ENCODE peak calls at places on chromosome 16, in ten cellular contexts. One of them, this sample, is unnamed.

GRCh38 chr16:24685539-24686432 is 43.7 kb upstream of the TNRC6A start:
- DNase-seq in A549: peak
- DNase-seq in tibial nerve: peak
- DNase-seq in K562: peak
- DNase-seq in esophagus muscularis mucosa: no peak
- DNase-seq in SK-N-SH: peak
- DNase-seq in upper lobe of left lung: no peak
- DNase-seq in stomach: peak
- DNase-seq in sigmoid colon: peak
- DNase-seq in transverse colon: peak
- DNase-seq in this sample: peak

GRCh38 chr16:57920891-57921240 is 50.1 kb downstream of the CNGB1 start:
- DNase-seq in A549: no peak
- DNase-seq in tibial nerve: no peak
- DNase-seq in K562: no peak
- DNase-seq in esophagus muscularis mucosa: no peak
- DNase-seq in SK-N-SH: no peak
- DNase-seq in upper lobe of left lung: no peak
- DNase-seq in stomach: no peak
- DNase-seq in sigmoid colon: no peak
- DNase-seq in transverse colon: no peak
- DNase-seq in this sample: no peak

GRCh38 chr16:28974007-28974436 is 556 bp upstream of the SPNS1 start:
- DNase-seq in A549: peak
- DNase-seq in tibial nerve: no peak
- DNase-seq in K562: peak
- DNase-seq in esophagus muscularis mucosa: no peak
- DNase-seq in SK-N-SH: peak
- DNase-seq in upper lobe of left lung: no peak
- DNase-seq in stomach: peak
- DNase-seq in sigmoid colon: no peak
- DNase-seq in transverse colon: peak
- DNase-seq in this sample: peak

GRCh38 chr16:2514333-2515179 is 804 bp downstream of the ATP6V0C start:
- DNase-seq in A549: no peak
- DNase-seq in tibial nerve: no peak
- DNase-seq in K562: peak
- DNase-seq in esophagus muscularis mucosa: no peak
- DNase-seq in SK-N-SH: no peak
- DNase-seq in upper lobe of left lung: peak
- DNase-seq in stomach: peak
- DNase-seq in sigmoid colon: peak
- DNase-seq in transverse colon: no peak
- DNase-seq in this sample: peak

GRCh38 chr16:30488764-30489595 is 16.4 kb downstream of the ITGAL start:
- DNase-seq in A549: no peak
- DNase-seq in tibial nerve: no peak
- DNase-seq in K562: peak
- DNase-seq in esophagus muscularis mucosa: no peak
- DNase-seq in SK-N-SH: no peak
- DNase-seq in upper lobe of left lung: peak
- DNase-seq in stomach: no peak
- DNase-seq in sigmoid colon: no peak
- DNase-seq in transverse colon: no peak
- DNase-seq in this sample: no peak

GRCh38 chr16:29770250-29770929 is 7.7 kb upstream of the ZG16 start:
- DNase-seq in A549: no peak
- DNase-seq in tibial nerve: no peak
- DNase-seq in K562: no peak
- DNase-seq in esophagus muscularis mucosa: no peak
- DNase-seq in SK-N-SH: no peak
- DNase-seq in upper lobe of left lung: no peak
- DNase-seq in stomach: no peak
- DNase-seq in sigmoid colon: no peak
- DNase-seq in transverse colon: no peak
- DNase-seq in this sample: no peak

GRCh38 chr16:180921-181667 is 835 bp downstream of the HBQ1 start:
- DNase-seq in A549: peak
- DNase-seq in tibial nerve: peak
- DNase-seq in K562: peak
- DNase-seq in esophagus muscularis mucosa: no peak
- DNase-seq in SK-N-SH: peak
- DNase-seq in upper lobe of left lung: peak
- DNase-seq in stomach: peak
- DNase-seq in sigmoid colon: peak
- DNase-seq in transverse colon: peak
- DNase-seq in this sample: peak

GRCh38 chr16:10504404-10504885 is 76.0 kb downstream of the EMP2 start:
- DNase-seq in A549: no peak
- DNase-seq in tibial nerve: no peak
- DNase-seq in K562: no peak
- DNase-seq in esophagus muscularis mucosa: no peak
- DNase-seq in SK-N-SH: no peak
- DNase-seq in upper lobe of left lung: no peak
- DNase-seq in stomach: no peak
- DNase-seq in sigmoid colon: no peak
- DNase-seq in transverse colon: no peak
- DNase-seq in this sample: no peak

GRCh38 chr16:63876096-63876495 is 1245.8 kb downstream of the CDH11 start:
- DNase-seq in A549: no peak
- DNase-seq in tibial nerve: no peak
- DNase-seq in K562: no peak
- DNase-seq in esophagus muscularis mucosa: no peak
- DNase-seq in SK-N-SH: no peak
- DNase-seq in upper lobe of left lung: no peak
- DNase-seq in stomach: no peak
- DNase-seq in sigmoid colon: no peak
- DNase-seq in transverse colon: no peak
- DNase-seq in this sample: no peak

GRCh38 chr16:1089822-1090619 is 6.0 kb downstream of the C1QTNF8 start:
- DNase-seq in A549: peak
- DNase-seq in tibial nerve: no peak
- DNase-seq in K562: peak
- DNase-seq in esophagus muscularis mucosa: no peak
- DNase-seq in SK-N-SH: no peak
- DNase-seq in upper lobe of left lung: no peak
- DNase-seq in stomach: peak
- DNase-seq in sigmoid colon: no peak
- DNase-seq in transverse colon: peak
- DNase-seq in this sample: peak

GRCh38 chr16:3670711-3671110 is 16.2 kb downstream of the DNASE1 start:
- DNase-seq in A549: no peak
- DNase-seq in tibial nerve: no peak
- DNase-seq in K562: no peak
- DNase-seq in esophagus muscularis mucosa: no peak
- DNase-seq in SK-N-SH: no peak
- DNase-seq in upper lobe of left lung: no peak
- DNase-seq in stomach: no peak
- DNase-seq in sigmoid colon: no peak
- DNase-seq in transverse colon: no peak
- DNase-seq in this sample: no peak

GRCh38 chr16:1395444-1396074 is 18.9 kb downstream of the UNKL start:
- DNase-seq in A549: no peak
- DNase-seq in tibial nerve: no peak
- DNase-seq in K562: no peak
- DNase-seq in esophagus muscularis mucosa: no peak
- DNase-seq in SK-N-SH: no peak
- DNase-seq in upper lobe of left lung: no peak
- DNase-seq in stomach: no peak
- DNase-seq in sigmoid colon: no peak
- DNase-seq in transverse colon: no peak
- DNase-seq in this sample: no peak

GRCh38 chr16:11560701-11561439 is 25.8 kb downstream of the LITAF start:
- DNase-seq in A549: no peak
- DNase-seq in tibial nerve: peak
- DNase-seq in K562: no peak
- DNase-seq in esophagus muscularis mucosa: no peak
- DNase-seq in SK-N-SH: peak
- DNase-seq in upper lobe of left lung: no peak
- DNase-seq in stomach: no peak
- DNase-seq in sigmoid colon: no peak
- DNase-seq in transverse colon: peak
- DNase-seq in this sample: peak

GRCh38 chr16:30032083-30032819 is 1.2 kb upstream of the TLCD3B start:
- DNase-seq in A549: no peak
- DNase-seq in tibial nerve: no peak
- DNase-seq in K562: peak
- DNase-seq in esophagus muscularis mucosa: no peak
- DNase-seq in SK-N-SH: peak
- DNase-seq in upper lobe of left lung: no peak
- DNase-seq in stomach: peak
- DNase-seq in sigmoid colon: no peak
- DNase-seq in transverse colon: peak
- DNase-seq in this sample: no peak

GRCh38 chr16:17205279-17206139 is 265.3 kb downstream of the XYLT1 start:
- DNase-seq in A549: no peak
- DNase-seq in tibial nerve: no peak
- DNase-seq in K562: no peak
- DNase-seq in esophagus muscularis mucosa: no peak
- DNase-seq in SK-N-SH: no peak
- DNase-seq in upper lobe of left lung: no peak
- DNase-seq in stomach: peak
- DNase-seq in sigmoid colon: no peak
- DNase-seq in transverse colon: no peak
- DNase-seq in this sample: no peak

GRCh38 chr16:69064789-69065313 is 40.6 kb upstream of the HAS3 start:
- DNase-seq in A549: no peak
- DNase-seq in tibial nerve: no peak
- DNase-seq in K562: no peak
- DNase-seq in esophagus muscularis mucosa: no peak
- DNase-seq in SK-N-SH: no peak
- DNase-seq in upper lobe of left lung: no peak
- DNase-seq in stomach: no peak
- DNase-seq in sigmoid colon: peak
- DNase-seq in transverse colon: no peak
- DNase-seq in this sample: no peak
- H3K4me3 ChIP-seq in A549: no peak
- H3K4me3 ChIP-seq in tibial nerve: no peak
- H3K4me3 ChIP-seq in K562: no peak
- H3K4me3 ChIP-seq in esophagus muscularis mucosa: no peak
- H3K4me3 ChIP-seq in SK-N-SH: no peak
- H3K4me3 ChIP-seq in upper lobe of left lung: no peak
- H3K4me3 ChIP-seq in stomach: no peak
- H3K4me3 ChIP-seq in sigmoid colon: no peak
- H3K4me3 ChIP-seq in transverse colon: no peak
- H3K4me3 ChIP-seq in this sample: no peak

DNA sequence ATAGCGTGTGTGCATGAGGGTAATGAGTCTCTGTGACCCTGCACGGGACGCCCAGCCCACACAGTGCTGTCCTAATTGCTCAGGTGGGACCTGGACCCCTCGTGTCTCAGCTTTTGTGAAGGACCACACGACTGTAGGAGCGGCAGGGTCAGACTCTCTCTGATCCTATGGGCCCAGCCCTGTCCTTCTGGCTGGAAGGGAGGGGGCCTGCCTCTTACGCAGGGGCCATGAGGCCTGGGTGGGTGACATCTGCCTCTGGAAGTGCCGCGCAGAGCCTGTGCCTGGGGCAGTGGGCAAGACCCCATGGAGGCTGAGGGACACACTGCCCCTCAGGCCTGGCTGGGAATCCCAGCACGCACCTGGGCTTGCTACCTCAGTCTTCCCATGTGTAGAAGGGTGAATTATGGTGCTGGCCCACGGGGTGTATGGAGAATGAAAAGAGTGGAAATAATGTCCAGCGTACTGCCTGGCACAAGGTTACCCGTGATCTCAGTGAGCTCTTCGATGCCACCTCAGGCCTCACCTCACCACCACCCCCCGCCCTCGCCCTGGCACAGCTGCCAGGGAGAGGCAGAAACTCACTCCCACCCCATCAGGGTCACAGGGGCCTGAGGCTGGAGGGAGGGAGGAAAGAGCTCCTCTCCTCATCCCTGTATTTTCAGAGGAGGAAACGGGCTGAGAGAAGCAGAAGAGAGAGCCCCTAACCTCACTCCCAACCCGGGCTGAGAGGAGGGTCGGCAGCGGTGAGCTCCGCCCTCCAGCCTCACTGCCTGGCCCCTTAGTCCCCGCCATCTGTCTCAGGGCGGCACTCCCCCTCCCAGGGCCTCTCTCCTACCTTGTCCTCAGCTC is 27.1 kb upstream of the DBNDD1 start:
- DNase-seq in A549: no peak
- DNase-seq in tibial nerve: no peak
- DNase-seq in K562: peak
- DNase-seq in esophagus muscularis mucosa: no peak
- DNase-seq in SK-N-SH: peak
- DNase-seq in upper lobe of left lung: no peak
- DNase-seq in stomach: no peak
- DNase-seq in sigmoid colon: no peak
- DNase-seq in transverse colon: no peak
- DNase-seq in this sample: no peak
- TF ChIP-seq EP300 in A549: no peak
- TF ChIP-seq EP300 in tibial nerve: no peak
- TF ChIP-seq EP300 in K562: no peak
- TF ChIP-seq EP300 in esophagus muscularis mucosa: no peak
- TF ChIP-seq EP300 in SK-N-SH: no peak
- TF ChIP-seq EP300 in upper lobe of left lung: no peak
- TF ChIP-seq EP300 in stomach: no peak
- TF ChIP-seq EP300 in sigmoid colon: no peak
- TF ChIP-seq EP300 in transverse colon: no peak
- TF ChIP-seq EP300 in this sample: no peak

DNA sequence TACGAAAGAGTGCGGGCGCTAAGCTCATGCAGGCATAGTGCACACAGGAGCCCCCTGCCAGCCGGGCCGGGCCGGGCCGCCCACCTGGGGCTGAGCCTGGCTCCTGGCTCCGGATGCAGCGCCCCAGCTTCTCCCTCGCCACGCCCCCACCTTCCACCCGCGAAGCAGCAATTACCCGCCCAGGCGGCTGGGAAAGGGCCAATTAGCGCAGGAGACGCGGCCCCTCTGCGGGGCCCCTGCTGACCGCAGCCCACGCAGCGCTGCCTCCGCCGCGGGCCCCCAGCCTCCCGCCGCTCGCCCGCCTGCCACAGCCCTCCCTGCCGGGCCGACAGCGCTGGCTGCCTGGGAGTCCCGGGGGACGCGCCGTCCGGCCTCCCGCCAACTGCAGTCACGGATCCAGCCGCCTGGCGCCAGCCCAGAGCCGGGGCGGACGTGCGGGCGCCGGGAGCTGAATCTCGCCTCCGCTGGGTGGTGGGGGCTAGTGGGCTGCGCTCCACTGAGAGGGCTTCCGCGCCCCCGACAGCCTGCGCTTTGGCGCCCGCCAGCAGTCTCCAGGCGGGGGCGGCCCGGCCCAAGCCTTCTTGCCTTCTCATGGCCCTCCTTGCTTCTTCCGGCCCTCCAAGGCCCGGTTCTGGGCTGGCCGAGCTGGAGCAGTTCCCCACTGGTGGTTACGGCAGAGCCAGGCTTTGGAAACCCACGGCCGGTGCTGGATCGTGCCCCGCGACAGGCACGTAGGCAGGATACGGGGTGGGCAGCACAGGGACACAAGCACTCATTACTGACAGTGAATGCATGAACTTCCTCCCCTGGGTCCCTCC is 14.9 kb upstream of the CBFB start:
- DNase-seq in A549: peak
- DNase-seq in tibial nerve: peak
- DNase-seq in K562: peak
- DNase-seq in esophagus muscularis mucosa: no peak
- DNase-seq in SK-N-SH: peak
- DNase-seq in upper lobe of left lung: peak
- DNase-seq in stomach: peak
- DNase-seq in sigmoid colon: peak
- DNase-seq in transverse colon: peak
- DNase-seq in this sample: peak
- TF ChIP-seq CTCF in A549: no peak
- TF ChIP-seq CTCF in tibial nerve: peak
- TF ChIP-seq CTCF in K562: no peak
- TF ChIP-seq CTCF in esophagus muscularis mucosa: peak
- TF ChIP-seq CTCF in SK-N-SH: no peak
- TF ChIP-seq CTCF in upper lobe of left lung: no peak
- TF ChIP-seq CTCF in stomach: no peak
- TF ChIP-seq CTCF in sigmoid colon: no peak
- TF ChIP-seq CTCF in transverse colon: peak
- TF ChIP-seq CTCF in this sample: peak

GRCh38 chr16:27235055-27235937 is 32.0 kb downstream of the KDM8 start:
- DNase-seq in A549: peak
- DNase-seq in tibial nerve: peak
- DNase-seq in K562: peak
- DNase-seq in esophagus muscularis mucosa: peak
- DNase-seq in SK-N-SH: peak
- DNase-seq in upper lobe of left lung: no peak
- DNase-seq in stomach: peak
- DNase-seq in sigmoid colon: peak
- DNase-seq in transverse colon: peak
- DNase-seq in this sample: peak
- H3K4me3 ChIP-seq in A549: no peak
- H3K4me3 ChIP-seq in tibial nerve: no peak
- H3K4me3 ChIP-seq in K562: no peak
- H3K4me3 ChIP-seq in esophagus muscularis mucosa: peak
- H3K4me3 ChIP-seq in SK-N-SH: no peak
- H3K4me3 ChIP-seq in upper lobe of left lung: peak
- H3K4me3 ChIP-seq in stomach: no peak
- H3K4me3 ChIP-seq in sigmoid colon: peak
- H3K4me3 ChIP-seq in transverse colon: no peak
- H3K4me3 ChIP-seq in this sample: no peak

This sample was measured in ovary.